ENCODE peak calls at places on chromosome 11, in ten cellular contexts. Q is CD8-positive, alpha-beta memory T cell; Z is prostate gland; G is AG10803; D is pancreas; B is kidney epithelial cell; U is BE2C; A is heart right ventricle; O is fibroblast of mammary gland; C is DND-41. V is an unnamed sample.

GRCh38 chr11:118666331-118666730 is 13.1 kb downstream of the TREH start:
- DNase-seq in Z (no peak), D (no peak), C (no peak), O (no peak), Q (no peak), B (no peak), A (no peak), U (no peak), G (no peak), V (no peak)

GRCh38 chr11:114563077-114563476 is 3.4 kb upstream of the NXPE1 start:
- DNase-seq in U (no peak), C (no peak), O (peak), Q (no peak), G (no peak), D (no peak), B (no peak), Z (no peak), A (no peak), V (no peak)

GRCh38 chr11:130508913-130509312 is 60.5 kb downstream of the ADAMTS15 start:
- DNase-seq in G (no peak), A (no peak), C (no peak), Q (no peak), U (no peak), O (no peak), Z (no peak), B (no peak), D (no peak), V (no peak)

GRCh38 chr11:94938399-94939055 is 34.8 kb downstream of the CWC15 start:
- DNase-seq in C (no peak), B (no peak), A (peak), G (peak), O (peak), D (no peak), U (no peak), Z (peak), Q (no peak), V (no peak)

GRCh38 chr11:124867700-124868099 is 2.5 kb downstream of the ROBO3 start:
- DNase-seq in G (peak), Z (no peak), U (peak), O (peak), B (no peak), Q (no peak), A (no peak), C (no peak), D (no peak), V (no peak)

GRCh38 chr11:36009469-36009868 is 65.6 kb downstream of the LDLRAD3 start:
- DNase-seq in B (peak), U (no peak), Q (no peak), C (no peak), O (peak), D (no peak), A (no peak), G (peak), Z (no peak), V (no peak)

GRCh38 chr11:27663294-27663693 is 37.0 kb downstream of the BDNF start:
- DNase-seq in B (no peak), O (no peak), Q (no peak), G (no peak), D (no peak), Z (no peak), C (no peak), A (no peak), U (no peak), V (no peak)

GRCh38 chr11:85746640-85747039 is 60.6 kb upstream of the CCDC89 start:
- DNase-seq in O (no peak), Q (no peak), Z (no peak), G (peak), U (no peak), A (no peak), B (no peak), C (no peak), D (no peak), V (no peak)

GRCh38 chr11:94830722-94831121 is 62.6 kb downstream of the AMOTL1 start:
- DNase-seq in O (no peak), Z (no peak), U (no peak), G (no peak), D (no peak), C (no peak), B (no peak), Q (no peak), A (no peak), V (no peak)

GRCh38 chr11:45331839-45332485 is 45.8 kb upstream of the SYT13 start:
- DNase-seq in O (peak), Z (no peak), D (no peak), U (no peak), G (no peak), B (no peak), C (no peak), Q (no peak), A (no peak), V (no peak)

GRCh38 chr11:119791047-119791446 is 62.0 kb upstream of the NECTIN1 start:
- DNase-seq in C (no peak), B (no peak), G (no peak), O (no peak), Z (no peak), U (no peak), A (no peak), D (no peak), Q (no peak), V (no peak)

GRCh38 chr11:112762686-112763048 is 198.6 kb upstream of the NCAM1 start:
- DNase-seq in U (no peak), Z (no peak), O (no peak), D (no peak), C (no peak), G (no peak), B (no peak), A (no peak), Q (no peak), V (no peak)

GRCh38 chr11:35114901-35115687 is 23.9 kb upstream of the CD44 start:
- DNase-seq in G (no peak), Q (no peak), D (no peak), Z (no peak), U (no peak), A (no peak), O (no peak), C (no peak), B (no peak), V (no peak)

GRCh38 chr11:88454881-88455280 is 117.3 kb upstream of the CTSC start:
- DNase-seq in D (no peak), Q (no peak), B (no peak), G (peak), O (peak), A (no peak), C (no peak), U (no peak), Z (no peak), V (no peak)

GRCh38 chr11:66970808-66971442 is 4.2 kb upstream of the C11orf86 start:
- DNase-seq in A (no peak), D (no peak), B (peak), G (peak), Q (no peak), U (no peak), O (peak), C (no peak), Z (no peak), V (no peak)

GRCh38 chr11:43934359-43935130 is 7.9 kb upstream of the C11orf96 start:
- DNase-seq in G (no peak), A (no peak), Z (no peak), C (no peak), U (no peak), B (no peak), D (no peak), O (no peak), Q (no peak), V (no peak)

GRCh38 chr11:93740031-93740801 is 1.1 kb downstream of the TAF1D start:
- DNase-seq in D (peak), U (no peak), C (peak), G (peak), B (no peak), A (no peak), Z (no peak), O (peak), Q (peak), V (peak)

GRCh38 chr11:108559340-108559739 is 34.2 kb downstream of the EXPH5 start:
- DNase-seq in Z (no peak), A (no peak), U (no peak), Q (no peak), B (no peak), O (peak), G (peak), D (no peak), C (no peak), V (peak)

GRCh38 chr11:65776196-65776595 is 4.6 kb downstream of the AP5B1 start:
- DNase-seq in Z (no peak), B (no peak), G (peak), A (no peak), D (no peak), Q (no peak), C (peak), O (peak), U (no peak), V (no peak)

GRCh38 chr11:69295995-69296889 is 2.3 kb downstream of the MYEOV start:
- DNase-seq in Z (no peak), O (peak), A (no peak), B (no peak), D (no peak), U (no peak), C (no peak), Q (no peak), G (peak), V (no peak)

GRCh38 chr11:12195773-12196172 is 85.4 kb downstream of the MICAL2 start:
- DNase-seq in B (no peak), O (no peak), G (no peak), A (no peak), C (peak), Q (peak), Z (no peak), U (no peak), D (no peak), V (no peak)

GRCh38 chr11:92272651-92273050 is 48.0 kb downstream of the FAT3 start:
- DNase-seq in U (no peak), Q (no peak), O (no peak), C (no peak), Z (no peak), D (no peak), A (no peak), G (peak), B (no peak), V (no peak)

GRCh38 chr11:130002352-130002845 is at the start of gene PRDM10:
- DNase-seq in C (peak), Z (peak), B (no peak), D (peak), Q (peak), G (peak), O (peak), U (peak), A (peak), V (peak)

GRCh38 chr11:121615506-121615905 is 162.7 kb upstream of the SORL1-AS1 start:
- DNase-seq in D (no peak), O (peak), C (no peak), U (no peak), A (no peak), G (peak), B (no peak), Q (no peak), Z (no peak), V (no peak)

GRCh38 chr11:68584097-68584496 is 100.2 kb upstream of the GAL start:
- DNase-seq in D (peak), Q (peak), G (peak), C (peak), O (peak), U (peak), Z (no peak), A (peak), B (no peak), V (peak)

GRCh38 chr11:77094841-77095365 is 7.7 kb upstream of the OMP start:
- DNase-seq in B (no peak), U (peak), G (no peak), Q (no peak), O (no peak), C (no peak), D (no peak), Z (no peak), A (no peak), V (no peak)

GRCh38 chr11:124717786-124718634 is 21.7 kb upstream of the NRGN start:
- DNase-seq in Z (no peak), B (no peak), O (peak), D (no peak), A (peak), U (peak), Q (peak), C (peak), G (no peak), V (no peak)

GRCh38 chr11:130737866-130738431 is 178.3 kb downstream of the SNX19 start:
- DNase-seq in C (no peak), Q (no peak), A (peak), U (peak), D (no peak), G (peak), Z (no peak), O (peak), B (no peak), V (no peak)

GRCh38 chr11:30917859-30918478 is 331.8 kb upstream of the MPPED2 start:
- DNase-seq in O (peak), B (no peak), A (no peak), D (no peak), C (peak), Z (peak), Q (no peak), G (peak), U (peak), V (no peak)

GRCh38 chr11:70948855-70949551 is 303.4 kb downstream of the SHANK2 start:
- DNase-seq in O (no peak), Z (no peak), B (no peak), A (peak), U (peak), C (no peak), G (no peak), D (peak), Q (no peak), V (no peak)

GRCh38 chr11:70942593-70942992 is 309.8 kb downstream of the SHANK2 start:
- DNase-seq in Q (no peak), U (no peak), G (no peak), Z (no peak), O (peak), B (no peak), A (no peak), C (no peak), D (no peak), V (no peak)

GRCh38 chr11:70948416-70948815 is 304.0 kb downstream of the SHANK2 start:
- DNase-seq in A (no peak), U (no peak), G (no peak), C (no peak), D (no peak), Q (no peak), Z (no peak), B (no peak), O (no peak), V (no peak)

GRCh38 chr11:70944636-70945035 is 307.7 kb downstream of the SHANK2 start:
- DNase-seq in G (no peak), D (no peak), O (no peak), U (no peak), Z (no peak), B (no peak), C (no peak), Q (no peak), A (no peak), V (no peak)

GRCh38 chr11:70944141-70944540 is 308.2 kb downstream of the SHANK2 start:
- DNase-seq in Q (no peak), C (no peak), Z (no peak), B (no peak), D (no peak), G (no peak), A (no peak), O (no peak), U (no peak), V (no peak)
- H3K4me3 ChIP-seq in Q (no peak), C (no peak), Z (no peak), B (no peak), D (no peak), G (no peak), A (no peak), O (no peak), U (no peak), V (no peak)

DNA sequence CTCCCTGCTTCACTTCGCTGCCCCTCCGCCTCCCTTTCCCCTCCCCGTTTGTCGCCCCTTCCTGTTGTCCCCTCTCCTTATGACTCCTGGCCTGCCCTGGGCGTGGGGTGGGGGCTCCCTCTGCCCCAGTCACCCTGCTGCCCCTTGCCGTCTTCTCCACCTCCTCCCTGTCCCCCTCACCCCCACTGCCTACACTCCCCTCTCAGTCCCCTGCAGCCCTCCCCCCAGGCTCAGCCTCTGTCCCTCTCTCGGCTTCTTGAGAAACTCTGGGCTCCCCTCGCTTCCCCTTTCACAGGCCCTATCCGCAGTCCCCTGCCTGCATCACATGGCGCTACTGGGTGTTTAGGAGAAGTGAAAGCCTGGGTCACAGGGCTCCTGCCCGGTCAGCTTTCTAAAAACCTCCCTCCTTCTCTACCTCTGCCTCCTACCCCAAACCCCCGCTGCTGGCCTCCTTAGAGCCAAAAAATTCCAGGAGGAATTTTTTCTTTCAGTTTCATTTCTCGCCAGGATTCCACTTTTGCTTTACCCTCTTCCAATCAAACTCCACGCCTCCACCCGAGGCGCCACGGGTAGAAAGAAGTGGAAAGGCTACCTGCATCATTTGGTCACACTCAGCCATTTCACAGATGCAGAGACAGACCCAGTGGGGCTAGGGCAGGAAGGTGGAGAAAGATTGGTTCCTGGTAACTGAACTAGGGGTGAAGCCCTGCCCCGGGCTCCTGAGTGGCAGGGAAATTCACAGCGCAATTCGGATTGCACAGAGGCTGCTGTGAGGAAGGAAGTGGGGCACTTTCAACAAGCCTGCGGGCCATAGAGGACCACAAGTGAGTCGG is at the start of gene SLC15A3:
- DNase-seq in U (no peak), Q (peak), B (no peak), Z (no peak), D (peak), C (no peak), G (peak), A (peak), O (peak), V (peak)
- H3K4me3 ChIP-seq in U (no peak), Q (peak), B (peak), Z (peak), D (peak), C (no peak), G (peak), A (peak), O (peak), V (peak)

GRCh38 chr11:17477084-17477333 is 364 bp upstream of the ABCC8 start:
- DNase-seq in A (no peak), O (no peak), C (no peak), Z (no peak), Q (no peak), G (no peak), U (no peak), D (no peak), B (no peak), V (no peak)

GRCh38 chr11:17476317-17477083 is at the start of gene ABCC8:
- DNase-seq in A (no peak), C (peak), G (no peak), B (no peak), U (no peak), Z (no peak), Q (no peak), D (no peak), O (no peak), V (no peak)

GRCh38 chr11:17477361-17477760 is 716 bp upstream of the ABCC8 start:
- DNase-seq in Q (no peak), G (no peak), C (no peak), B (no peak), Z (no peak), O (no peak), U (no peak), A (no peak), D (no peak), V (no peak)

GRCh38 chr11:17478064-17478463 is 1.4 kb upstream of the ABCC8 start:
- DNase-seq in Z (no peak), D (no peak), Q (no peak), A (no peak), O (no peak), G (no peak), U (no peak), C (no peak), B (no peak), V (no peak)

DNA sequence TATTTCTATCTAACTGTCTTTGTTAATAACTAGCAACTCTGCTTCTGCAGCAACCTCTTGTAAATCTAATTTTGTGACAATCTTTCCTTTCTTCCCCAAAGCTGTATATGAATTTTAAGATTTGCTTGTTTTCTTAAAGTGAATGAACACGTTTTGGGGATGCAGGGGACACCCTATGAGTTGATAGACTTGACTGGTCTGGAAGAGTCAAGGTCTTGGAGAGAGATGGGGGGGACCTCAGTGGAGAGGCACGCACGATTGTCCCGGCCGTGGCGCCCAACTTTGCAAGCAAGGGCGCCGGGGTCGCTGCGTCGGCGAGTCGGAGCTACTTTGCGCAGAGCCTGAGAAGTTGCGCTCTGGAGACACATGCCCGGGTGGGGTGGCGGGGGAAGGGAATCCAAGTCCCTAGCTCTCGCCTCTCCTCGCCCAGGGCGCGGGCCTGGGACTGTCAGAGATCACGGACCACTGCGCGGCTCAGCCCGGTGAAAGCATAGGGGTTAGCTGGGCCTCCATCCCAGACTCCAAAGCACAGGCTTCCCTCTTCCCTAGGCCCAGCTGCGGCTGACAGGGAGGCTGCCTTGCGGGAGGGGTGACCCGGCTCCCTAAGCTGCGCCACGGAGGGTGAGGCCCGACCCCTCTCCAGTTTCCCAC is 854 bp downstream of the ABCC8 start:
- DNase-seq in C (peak), O (no peak), U (no peak), B (no peak), Z (no peak), A (no peak), D (no peak), G (no peak), Q (no peak), V (no peak)
- H3K4me3 ChIP-seq in C (peak), O (no peak), U (peak), B (no peak), Z (peak), A (peak), D (peak), G (no peak), Q (no peak), V (no peak)

DNA sequence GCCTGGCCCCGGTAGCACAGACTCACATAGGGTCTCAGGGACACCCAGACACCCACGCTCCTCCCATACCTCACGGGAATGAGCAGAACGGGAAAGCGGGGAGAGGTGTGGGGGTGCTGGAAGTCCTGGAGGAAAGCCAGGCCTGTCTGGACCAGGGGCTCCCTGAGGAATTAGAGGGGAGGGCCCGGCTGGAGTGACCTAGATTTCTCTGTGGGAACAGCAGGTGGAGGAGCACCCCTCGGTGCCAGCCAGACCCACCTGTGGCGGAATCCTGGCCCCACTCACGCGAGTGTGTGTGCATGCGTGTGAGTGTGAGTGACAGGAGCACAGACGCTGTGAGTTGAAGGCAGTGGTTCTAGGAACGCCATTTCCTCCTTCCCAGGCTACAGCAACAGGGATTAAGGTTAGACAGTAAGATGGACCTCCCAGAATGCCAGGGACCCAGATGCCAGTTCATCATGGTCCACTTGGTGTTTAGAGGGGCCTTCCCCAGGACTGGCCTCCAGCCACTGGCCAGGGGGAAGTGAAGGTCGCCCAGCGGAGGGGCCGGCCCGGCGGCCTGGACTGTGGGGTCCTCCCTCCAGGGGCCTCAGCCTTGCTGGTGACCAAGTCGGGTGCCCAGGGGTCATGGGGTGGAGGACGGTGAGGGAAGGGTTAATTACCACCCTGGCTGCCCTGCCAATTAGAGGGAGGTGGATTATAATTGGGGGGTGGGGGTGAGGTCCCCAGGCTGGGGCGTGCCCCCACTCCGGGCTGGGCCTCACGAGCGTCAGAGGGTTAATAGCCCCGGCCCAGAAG is 1.0 kb downstream of the PKP3 start:
- DNase-seq in O (no peak), A (no peak), U (no peak), G (no peak), Z (no peak), Q (no peak), C (no peak), B (no peak), D (no peak), V (no peak)
- H3K4me3 ChIP-seq in O (no peak), A (no peak), U (no peak), G (no peak), Z (peak), Q (no peak), C (no peak), B (peak), D (peak), V (no peak)